ENCODE peak calls at places on chromosomes 16 and 17, in five cellular contexts. S is H1, F is neuronal stem cell, W is trophoblast cell, O is mesenchymal stem cell. R is an unnamed sample.
A peak's percentile ranks its signal among the peaks of the same experiment; 100 is the strongest.

GRCh38 chr17:60969500-60970037 is 291.9 kb downstream of the BCAS3 start:
- DNase-seq in W (no peak), O (peak; percentile 7), F (no peak), S (no peak), R (no peak)

GRCh38 chr16:4690946-4691665 is 2.3 kb upstream of the NUDT16L1 start:
- DNase-seq in F (no peak), O (no peak), S (no peak), W (no peak), R (no peak)

GRCh38 chr17:63826468-63827001 is 696 bp upstream of the PSMC5 start:
- DNase-seq in F (no peak), S (no peak), W (no peak), O (peak; percentile 74), R (peak; percentile 41)

GRCh38 chr17:80416940-80417293 is 1.9 kb downstream of the ENDOV start:
- DNase-seq in O (no peak), S (no peak), W (no peak), F (no peak), R (no peak)

GRCh38 chr17:40452074-40452787 is 9.0 kb downstream of the IGFBP4 start:
- DNase-seq in W (no peak), O (peak; percentile 90), F (no peak), S (no peak), R (peak; percentile 93)

GRCh38 chr17:55710829-55711496 is 11.7 kb downstream of the TMEM100 start:
- DNase-seq in W (no peak), S (no peak), F (no peak), O (no peak), R (no peak)

GRCh38 chr16:54817432-54817831 is 113.2 kb upstream of the IRX5 start:
- DNase-seq in F (no peak), W (no peak), O (no peak), S (no peak), R (no peak)

GRCh38 chr17:6556121-6557039 is at the start of gene PITPNM3:
- DNase-seq in F (no peak), S (no peak), O (peak; percentile 18), W (peak; percentile 22), R (no peak)

GRCh38 chr17:63698886-63699637 is 863 bp downstream of the LIMD2 start:
- DNase-seq in S (no peak), F (no peak), O (peak; percentile 68), W (no peak), R (peak; percentile 29)

GRCh38 chr17:62941358-62941991 is 24.6 kb upstream of the TANC2 start:
- DNase-seq in F (no peak), W (no peak), S (no peak), O (no peak), R (no peak)

GRCh38 chr17:63537991-63538692 is 12.1 kb upstream of the DCAF7 start:
- DNase-seq in O (no peak), F (no peak), W (no peak), S (no peak), R (no peak)

GRCh38 chr17:71828182-71828596 is 292.6 kb upstream of the SOX9 start:
- DNase-seq in F (peak; percentile 97), S (peak; percentile 97), W (no peak), O (no peak), R (peak; percentile 2)

GRCh38 chr17:74116087-74116717 is 87.3 kb upstream of the RPL38 start:
- DNase-seq in S (no peak), W (peak; percentile 37), F (no peak), O (no peak), R (no peak)

GRCh38 chr17:14211778-14212177 is 24.9 kb downstream of the CDRT15 start:
- DNase-seq in S (no peak), O (no peak), W (no peak), F (no peak), R (no peak)

GRCh38 chr16:86511317-86512161 is 1.2 kb downstream of the FOXF1 start:
- DNase-seq in W (no peak), F (peak; percentile 17), O (peak; percentile 63), S (no peak), R (peak; percentile 31)

GRCh38 chr17:37160940-37161339 is 212.2 kb downstream of the AATF start:
- DNase-seq in W (peak; percentile 14), S (no peak), O (peak; percentile 62), F (no peak), R (peak; percentile 57)

GRCh38 chr16:24858219-24859041 is 12.7 kb downstream of the SLC5A11 start:
- DNase-seq in S (no peak), F (peak; percentile 65), O (peak; percentile 69), W (peak; percentile 80), R (peak; percentile 59)

DNA sequence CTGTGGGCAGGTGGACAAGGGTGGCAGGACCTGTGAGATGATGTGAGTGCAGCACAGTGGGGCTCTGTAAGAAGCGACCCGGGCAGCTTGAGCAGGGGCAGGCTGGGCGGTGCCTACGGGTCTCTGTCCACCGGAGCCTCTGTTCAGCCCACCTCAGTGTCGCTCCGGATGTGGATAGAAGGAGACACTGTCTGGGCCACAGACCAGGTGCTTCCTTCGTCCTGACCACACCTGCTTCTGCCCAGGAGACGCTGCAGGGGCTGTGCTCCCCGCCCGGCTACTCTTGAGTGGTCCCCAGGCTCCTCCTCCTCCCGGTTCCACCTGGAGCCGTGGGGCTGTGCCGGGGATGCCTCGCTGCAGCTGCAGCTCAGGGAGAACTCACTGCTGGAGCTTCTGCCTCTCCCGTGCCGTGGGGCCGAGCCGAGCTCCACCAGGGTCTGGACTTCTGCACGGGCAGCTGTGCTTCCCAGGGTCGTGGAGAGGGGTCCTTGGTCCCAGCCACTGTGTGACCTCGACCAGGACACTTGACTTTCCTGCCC is 21.5 kb downstream of the METRNL start:
- DNase-seq in S (no peak), F (no peak), O (no peak), W (no peak), R (no peak)
- H3K4me3 ChIP-seq in S (no peak overlapping the region), F (no peak overlapping the region), O (peak overlapping the region; percentile 13), W (no peak overlapping the region), R (no peak overlapping the region)

DNA sequence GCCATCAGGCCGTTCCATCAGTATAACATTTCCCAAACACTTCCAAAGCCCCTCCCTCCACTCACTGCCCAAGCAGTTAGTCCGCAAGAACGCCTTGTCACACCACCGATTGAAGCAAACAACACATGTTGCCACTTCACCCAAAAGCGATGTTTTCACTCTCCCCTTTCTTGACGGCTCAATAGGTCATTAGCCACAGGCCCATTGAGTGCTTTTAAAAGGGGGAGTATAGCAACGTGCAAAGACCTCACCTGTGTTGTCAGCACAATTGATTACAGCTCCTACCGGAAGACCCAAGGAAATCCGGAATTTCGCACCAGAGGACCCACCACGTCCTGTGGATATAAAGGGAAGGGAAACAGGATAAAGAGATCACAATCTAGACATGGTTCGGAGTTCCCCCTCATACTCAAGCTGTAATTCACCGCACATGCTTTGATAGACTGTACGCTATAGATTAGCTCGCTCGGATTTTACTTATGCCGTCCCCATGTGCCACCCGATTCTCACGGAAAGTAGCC is 690 bp downstream of the RPL23 start:
- DNase-seq in W (no peak), F (no peak), S (no peak), O (no peak), R (no peak)
- H3K14ac ChIP-seq in W (peak overlapping the region; percentile 97), F (no peak overlapping the region), S (peak overlapping the region; percentile 63), O (no peak overlapping the region), R (peak overlapping the region; percentile 95)

DNA sequence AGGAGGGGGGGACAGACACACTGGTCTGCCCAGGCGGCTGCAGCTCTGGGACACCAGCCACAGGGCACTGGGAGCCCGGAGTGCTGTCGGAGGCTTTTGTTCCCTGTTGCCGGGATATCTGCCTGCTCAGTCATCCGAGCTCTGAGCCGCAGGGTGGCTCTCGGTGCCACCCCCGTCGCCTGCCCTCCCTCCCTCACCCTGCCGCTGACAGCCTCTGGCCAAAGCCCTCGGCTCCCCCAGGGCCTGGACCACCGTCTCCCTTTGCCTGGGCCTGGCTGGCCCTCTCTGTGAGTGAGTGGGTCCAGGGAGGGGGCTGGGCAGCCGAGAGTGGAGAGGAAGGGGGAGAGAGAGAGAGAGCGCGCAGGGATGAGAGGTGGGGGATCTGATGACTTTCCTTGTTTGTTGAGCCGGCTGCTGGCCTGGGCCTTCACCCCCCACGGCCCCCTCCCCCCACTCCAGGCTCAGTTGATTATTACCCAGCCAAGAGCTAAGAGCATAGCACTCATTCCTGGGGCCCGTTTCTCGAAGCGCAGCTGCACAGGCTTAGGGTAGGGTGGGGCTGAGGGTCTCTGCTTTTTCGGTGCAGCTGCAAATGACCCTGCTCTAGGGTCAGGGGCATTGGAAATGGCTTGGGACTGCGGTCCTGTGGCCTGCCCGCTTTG is 2.7 kb downstream of the FOXJ1 start:
- DNase-seq in O (peak; percentile 19), W (no peak), S (no peak), F (peak; percentile 77), R (no peak)
- H3K4me3 ChIP-seq in O (no peak overlapping the region), W (no peak overlapping the region), S (peak overlapping the region; percentile 10), F (peak overlapping the region; percentile 44), R (no peak overlapping the region)

DNA sequence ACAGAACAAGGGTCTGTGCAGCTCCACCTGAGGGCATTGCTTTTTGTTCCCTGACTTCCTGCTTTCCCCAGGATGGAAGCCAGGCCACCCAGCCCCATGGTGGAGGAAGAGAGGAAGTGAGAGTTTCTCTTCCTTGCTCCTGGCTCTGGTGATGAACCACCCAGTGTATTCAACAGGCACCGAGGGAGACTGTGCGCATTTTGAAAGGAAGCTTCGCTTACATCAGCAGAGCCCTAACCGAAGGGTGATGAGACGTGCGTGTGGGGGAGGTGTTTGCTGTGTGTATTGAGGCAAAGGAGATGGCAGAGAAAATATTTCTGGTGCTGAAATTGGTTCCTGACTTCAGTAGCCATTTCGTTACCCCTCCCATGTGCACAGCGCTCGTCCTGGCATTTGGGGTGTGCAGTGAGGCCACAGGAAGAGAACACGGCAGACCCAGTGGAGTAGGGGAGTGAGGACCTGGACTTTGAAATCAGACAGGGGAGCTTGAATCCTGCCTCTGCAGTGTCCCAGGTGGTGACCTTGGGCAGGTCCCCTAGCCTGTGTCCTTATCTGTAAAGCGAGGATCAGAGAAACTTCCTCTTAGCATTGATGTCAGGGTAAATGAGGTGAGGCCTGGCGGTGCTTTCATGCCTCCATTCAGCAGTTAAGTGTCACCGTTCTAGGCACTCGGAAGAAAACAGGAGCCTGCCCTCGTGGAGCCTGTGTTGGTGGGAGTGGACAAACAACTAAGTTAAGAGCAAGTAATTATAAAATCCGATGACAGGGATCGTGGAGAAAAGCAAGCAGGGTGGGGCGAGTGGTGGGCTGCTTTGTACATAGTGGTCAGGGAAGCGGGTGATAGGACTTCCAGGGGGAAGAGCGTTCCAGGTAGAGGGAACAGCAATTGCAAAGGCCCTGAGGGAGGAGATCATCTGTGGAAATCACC is 7.4 kb downstream of the CMIP start:
- DNase-seq in O (no peak), S (no peak), F (no peak), W (peak; percentile 20), R (peak; percentile 11)
- H3K14ac ChIP-seq in O (peak overlapping the region; percentile 68), S (no peak overlapping the region), F (no peak overlapping the region), W (no peak overlapping the region), R (no peak overlapping the region)

DNA sequence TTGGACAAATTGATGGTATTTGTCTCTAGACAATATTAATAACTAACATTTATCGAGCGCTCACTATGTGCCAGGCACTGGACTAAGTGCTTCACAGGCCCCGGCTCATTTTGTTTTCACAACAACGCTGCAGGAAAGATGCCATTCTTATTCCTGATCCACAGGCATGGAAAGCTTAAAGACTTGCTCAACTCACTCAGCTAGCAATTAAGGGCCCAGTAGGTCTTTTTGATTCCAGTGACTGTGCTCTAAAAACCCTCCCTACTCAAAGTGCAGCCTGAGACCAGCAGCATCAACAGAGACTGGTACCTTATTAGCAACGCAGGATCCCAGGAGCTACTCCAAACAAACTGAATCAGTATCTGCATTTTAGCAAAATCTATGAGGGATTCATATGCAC is 35.3 kb downstream of the CUEDC1 start:
- DNase-seq in W (no peak), F (no peak), O (no peak), S (no peak), R (no peak)
- H3K4me3 ChIP-seq in W (no peak overlapping the region), F (no peak overlapping the region), O (no peak overlapping the region), S (no peak overlapping the region), R (no peak overlapping the region)

GRCh38 chr16:66880288-66881013 is at the start of gene PDP2:
- DNase-seq in F (peak; percentile 94), W (peak; percentile 97), O (peak; percentile 96), S (peak; percentile 92), R (peak; percentile 90)
- H3K14ac ChIP-seq in F (peak within 1 kb of the TSS; percentile 92), W (peak within 1 kb of the TSS; percentile 50), O (peak within 1 kb of the TSS; percentile 15), S (no peak within 1 kb of the TSS), R (peak within 1 kb of the TSS; percentile 64)

GRCh38 chr16:52460652-52461172 is 86.2 kb downstream of the TOX3 start:
- DNase-seq in O (no peak), W (no peak), S (no peak), F (no peak), R (no peak)
- H3K4me3 ChIP-seq in O (no peak overlapping the region), W (no peak overlapping the region), S (no peak overlapping the region), F (no peak overlapping the region), R (no peak overlapping the region)